ENCODE peak calls at places on chromosomes 1 and 21, in seven cellular contexts. S is neural progenitor cell, Q is body of pancreas, H is thoracic aorta, K is aorta, P is psoas muscle, J is endodermal cell. C is an unnamed sample.

GRCh38 chr1:43337588-43337987 is at the start of gene MPL:
- DNase-seq in H (no peak), J (peak), S (no peak), Q (no peak), P (no peak), K (peak), C (no peak)

GRCh38 chr1:215526147-215526845 is 40.8 kb upstream of the KCTD3 start:
- DNase-seq in S (peak), K (no peak), J (no peak), P (no peak), Q (no peak), H (no peak), C (no peak)

GRCh38 chr1:159854101-159854692 is 8.3 kb downstream of the VSIG8 start:
- DNase-seq in P (peak), H (peak), S (peak), J (peak), K (peak), Q (peak), C (peak)

GRCh38 chr1:41700986-41701535 is 216.6 kb upstream of the EDN2 start:
- DNase-seq in P (no peak), S (no peak), H (no peak), K (no peak), J (no peak), Q (no peak), C (no peak)

GRCh38 chr1:91499346-91499745 is 1.3 kb upstream of the CDC7 start:
- DNase-seq in P (no peak), K (no peak), H (no peak), S (no peak), J (no peak), Q (no peak), C (no peak)

GRCh38 chr1:233478611-233479010 is 135.3 kb upstream of the KCNK1 start:
- DNase-seq in P (no peak), S (no peak), K (no peak), J (no peak), H (no peak), Q (peak), C (no peak)

GRCh38 chr1:41840592-41841246 is 78.0 kb downstream of the HIVEP3 start:
- DNase-seq in K (no peak), H (no peak), P (no peak), J (no peak), S (no peak), Q (no peak), C (no peak)

GRCh38 chr1:43545686-43546387 is 15.2 kb downstream of the PTPRF start:
- DNase-seq in S (peak), H (peak), Q (peak), K (peak), P (peak), J (peak), C (peak)

GRCh38 chr21:21148009-21148408 is 149.8 kb downstream of the NCAM2 start:
- DNase-seq in P (no peak), S (no peak), K (no peak), Q (no peak), H (no peak), J (no peak), C (no peak)

GRCh38 chr1:59043796-59044195 is 253.1 kb upstream of the FGGY start:
- DNase-seq in S (no peak), J (no peak), P (peak), Q (peak), K (no peak), H (no peak), C (no peak)

GRCh38 chr21:42002421-42002958 is 7.7 kb downstream of the ZBTB21 start:
- DNase-seq in J (no peak), S (no peak), H (no peak), K (no peak), P (no peak), Q (no peak), C (no peak)

GRCh38 chr1:186055846-186056245 is 319.2 kb downstream of the TPR start:
- DNase-seq in J (no peak), P (no peak), S (no peak), Q (no peak), H (no peak), K (no peak), C (no peak)

GRCh38 chr1:20401405-20402010 is 84.5 kb downstream of the CAMK2N1 start:
- DNase-seq in H (no peak), P (no peak), K (no peak), S (no peak), J (peak), Q (no peak), C (no peak)

GRCh38 chr1:21913258-21913657 is 23.9 kb downstream of the HSPG2 start:
- DNase-seq in J (peak), K (no peak), H (no peak), S (no peak), P (peak), Q (peak), C (no peak)

GRCh38 chr1:118945460-118945859 is 42.7 kb downstream of the TBX15 start:
- DNase-seq in P (no peak), K (no peak), S (peak), Q (no peak), H (no peak), J (no peak), C (no peak)

GRCh38 chr1:202047977-202048376 is 37.6 kb downstream of the ELF3 start:
- DNase-seq in K (no peak), H (no peak), S (no peak), P (no peak), Q (peak), J (no peak), C (no peak)

GRCh38 chr1:156126043-156126700 is 11.7 kb downstream of the LMNA start:
- DNase-seq in Q (peak), P (peak), K (peak), H (peak), S (no peak), J (peak), C (no peak)

GRCh38 chr1:151255381-151255780 is 847 bp downstream of the PSMD4 start:
- DNase-seq in Q (no peak), S (peak), J (no peak), K (no peak), P (no peak), H (no peak), C (no peak)

GRCh38 chr1:47782414-47783165 is 214.6 kb downstream of the TRABD2B start:
- DNase-seq in H (peak), K (peak), J (no peak), Q (no peak), S (no peak), P (peak), C (no peak)

GRCh38 chr1:112937070-112937469 is 18.9 kb downstream of the SLC16A1 start:
- DNase-seq in J (no peak), K (no peak), Q (no peak), S (no peak), P (no peak), H (no peak), C (no peak)

GRCh38 chr1:192795913-192796312 is 12.9 kb upstream of the RGS2 start:
- DNase-seq in P (no peak), K (no peak), J (no peak), H (no peak), Q (no peak), S (no peak), C (no peak)

GRCh38 chr1:94526152-94526551 is 15.4 kb downstream of the F3 start:
- DNase-seq in H (no peak), P (no peak), J (no peak), S (no peak), K (no peak), Q (no peak), C (no peak)
- H3K27ac ChIP-seq in H (no peak), P (no peak), J (no peak), S (no peak), K (no peak), Q (no peak), C (no peak)

DNA sequence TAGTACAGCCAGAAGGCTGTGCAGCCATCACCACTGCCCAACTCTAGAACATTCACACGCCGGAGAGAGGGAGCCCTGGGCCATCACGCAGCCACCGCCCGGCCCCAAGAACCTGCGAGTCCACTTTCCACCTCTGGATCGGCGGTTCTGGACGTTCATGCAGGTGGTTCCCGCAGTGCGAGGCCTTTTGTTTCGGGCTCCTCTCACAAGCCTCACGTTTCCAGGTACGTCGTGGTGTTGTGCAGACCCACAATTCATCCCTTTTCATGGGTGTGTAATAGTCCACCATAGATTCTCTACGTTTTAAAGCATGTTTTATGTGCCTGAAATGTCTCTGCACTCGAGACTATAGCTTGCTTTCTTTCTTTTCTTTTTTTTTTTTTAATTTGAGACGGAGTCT is 23.6 kb downstream of the COL18A1 start:
- DNase-seq in K (no peak), P (no peak), Q (no peak), H (no peak), S (no peak), J (no peak), C (no peak)
- H3K27ac ChIP-seq in K (no peak), P (no peak), Q (no peak), H (no peak), S (no peak), J (no peak), C (no peak)

DNA sequence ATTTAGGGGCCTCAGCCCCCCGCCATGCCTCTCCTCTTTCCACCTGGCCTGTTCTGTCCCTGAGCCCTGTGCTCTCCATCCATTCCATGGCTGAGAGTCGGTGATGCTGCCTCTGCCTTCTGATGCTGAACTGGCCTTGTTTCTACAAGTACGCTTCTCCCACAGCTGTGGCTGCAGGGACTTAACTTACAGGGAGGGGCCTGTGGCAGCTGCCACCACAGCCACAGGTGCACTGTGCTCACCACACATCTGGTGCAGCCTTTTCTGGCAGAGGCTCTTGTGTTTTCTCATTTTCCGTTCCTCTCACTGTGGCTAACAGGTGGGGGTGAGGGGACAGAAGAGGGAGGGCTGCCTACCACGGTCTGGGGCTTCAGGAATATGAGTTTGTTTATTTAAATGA is 4.2 kb downstream of the FMO1 start:
- DNase-seq in P (no peak), H (no peak), J (no peak), S (peak), Q (no peak), K (no peak), C (no peak)
- H3K27ac ChIP-seq in P (no peak), H (no peak), J (no peak), S (no peak), Q (no peak), K (no peak), C (no peak)

GRCh38 chr1:184870319-184870718 is 104.0 kb downstream of the NIBAN1 start:
- DNase-seq in H (no peak), S (no peak), Q (no peak), J (no peak), P (no peak), K (no peak), C (no peak)

GRCh38 chr1:184877992-184878391 is 96.3 kb downstream of the NIBAN1 start:
- DNase-seq in S (no peak), P (no peak), H (no peak), Q (no peak), J (no peak), K (no peak), C (no peak)

GRCh38 chr1:184879876-184880275 is 94.4 kb downstream of the NIBAN1 start:
- DNase-seq in Q (peak), H (no peak), P (no peak), S (no peak), J (no peak), K (no peak), C (no peak)

GRCh38 chr1:184878602-184879001 is 95.7 kb downstream of the NIBAN1 start:
- DNase-seq in J (no peak), H (no peak), K (no peak), Q (no peak), S (no peak), P (no peak), C (no peak)

GRCh38 chr1:184875218-184875617 is 99.1 kb downstream of the NIBAN1 start:
- DNase-seq in H (no peak), P (no peak), Q (no peak), J (no peak), K (no peak), S (no peak), C (no peak)
- H3K27ac ChIP-seq in H (peak), P (peak), Q (no peak), J (no peak), K (peak), S (no peak), C (no peak)

DNA sequence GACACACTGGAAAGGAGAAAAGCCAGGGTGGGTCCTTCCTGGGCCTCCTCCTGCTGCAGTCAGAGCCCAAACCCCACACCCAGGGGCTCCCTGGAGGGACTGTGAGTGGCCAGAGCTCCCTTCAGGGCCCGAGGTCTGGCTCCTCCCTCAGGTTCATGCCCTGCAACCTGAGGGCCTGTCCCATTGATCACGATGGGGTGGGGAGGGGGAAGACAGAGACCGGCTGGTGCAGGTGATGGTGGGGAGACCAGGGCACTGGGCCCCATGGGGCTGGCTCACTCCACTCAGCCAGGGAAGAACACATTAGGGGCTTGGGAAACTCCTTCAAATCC is 30.1 kb upstream of the NPPB start:
- DNase-seq in J (no peak), S (no peak), P (no peak), K (no peak), H (no peak), Q (no peak), C (no peak)
- H3K27ac ChIP-seq in J (no peak), S (no peak), P (no peak), K (no peak), H (no peak), Q (no peak), C (no peak)

C was measured in caudate nucleus.